ENCODE peak calls at places on chromosomes 12 and 14, in five cellular contexts. F is adrenal gland, X is suprapubic skin, B is heart left ventricle, R is tibial nerve. G is an unnamed sample. For H3K9me3, the result is how much of the 10 kb centered on the place peaks cover.

GRCh38 chr14:68283378-68284123 is 464.0 kb downstream of the RAD51B start:
- DNase-seq in B (peak), X (peak), F (no peak), R (no peak), G (peak)

GRCh38 chr12:109452489-109452888 is 24.6 kb downstream of the KCTD10 start:
- DNase-seq in X (no peak), B (no peak), R (no peak), F (no peak), G (no peak)

GRCh38 chr14:99041141-99041819 is 230.7 kb downstream of the BCL11B start:
- DNase-seq in B (no peak), X (peak), F (no peak), R (no peak), G (no peak)

GRCh38 chr12:110776410-110776809 is 33.7 kb upstream of the PPP1CC start:
- DNase-seq in B (no peak), F (no peak), R (no peak), X (no peak), G (no peak)

GRCh38 chr12:31729728-31730127 is 907 bp upstream of the AMN1 start:
- DNase-seq in B (no peak), X (no peak), F (no peak), R (no peak), G (no peak)

GRCh38 chr14:67934087-67934486 is 114.5 kb downstream of the RAD51B start:
- DNase-seq in X (no peak), F (peak), B (peak), R (peak), G (peak)

GRCh38 chr14:22577334-22577908 is 11.6 kb downstream of the DAD1 start:
- DNase-seq in R (no peak), X (no peak), B (no peak), F (no peak), G (no peak)

GRCh38 chr12:22353615-22354325 is 19.3 kb upstream of the ST8SIA1 start:
- DNase-seq in B (no peak), X (no peak), R (no peak), F (no peak), G (no peak)

GRCh38 chr14:87483651-87484260 is 509.2 kb downstream of the GALC start:
- DNase-seq in F (no peak), B (no peak), X (no peak), R (no peak), G (no peak)

GRCh38 chr12:64560395-64561301 is 49.6 kb upstream of the RASSF3 start:
- DNase-seq in R (no peak), B (no peak), F (peak), X (no peak), G (no peak)

GRCh38 chr14:67622675-67623074 is 3.0 kb downstream of the ARG2 start:
- DNase-seq in B (no peak), X (no peak), F (peak), R (peak), G (peak)

GRCh38 chr12:46547421-46548340 is 175.1 kb upstream of the SLC38A2 start:
- DNase-seq in R (no peak), F (no peak), B (no peak), X (no peak), G (no peak)

GRCh38 chr14:99234982-99235491 is 37.0 kb downstream of the BCL11B start:
- DNase-seq in B (no peak), X (no peak), F (no peak), R (no peak), G (no peak)

GRCh38 chr12:68364893-68365725 is 32.9 kb upstream of the MDM1 start:
- DNase-seq in F (peak), X (peak), R (peak), B (peak), G (peak)

GRCh38 chr12:75703131-75703530 is 191.7 kb upstream of the KRR1 start:
- DNase-seq in F (no peak), B (no peak), X (no peak), R (no peak), G (no peak)

GRCh38 chr14:33528655-33529054 is 422.2 kb downstream of the EGLN3 start:
- DNase-seq in F (no peak), X (no peak), B (no peak), R (no peak), G (no peak)

GRCh38 chr12:58420496-58420895 is 479.1 kb downstream of the ATP23 start:
- DNase-seq in B (no peak), R (no peak), F (no peak), X (no peak), G (no peak)

GRCh38 chr12:64877363-64878004 is 53.0 kb downstream of the TBC1D30 start:
- DNase-seq in F (no peak), B (no peak), R (no peak), X (no peak), G (no peak)

GRCh38 chr12:21780786-21781185 is 6.3 kb upstream of the KCNJ8 start:
- DNase-seq in R (no peak), B (no peak), X (no peak), F (no peak), G (no peak)

GRCh38 chr12:93060666-93061413 is 131.7 kb upstream of the EEA1 start:
- DNase-seq in B (peak), R (peak), F (peak), X (no peak), G (no peak)

DNA sequence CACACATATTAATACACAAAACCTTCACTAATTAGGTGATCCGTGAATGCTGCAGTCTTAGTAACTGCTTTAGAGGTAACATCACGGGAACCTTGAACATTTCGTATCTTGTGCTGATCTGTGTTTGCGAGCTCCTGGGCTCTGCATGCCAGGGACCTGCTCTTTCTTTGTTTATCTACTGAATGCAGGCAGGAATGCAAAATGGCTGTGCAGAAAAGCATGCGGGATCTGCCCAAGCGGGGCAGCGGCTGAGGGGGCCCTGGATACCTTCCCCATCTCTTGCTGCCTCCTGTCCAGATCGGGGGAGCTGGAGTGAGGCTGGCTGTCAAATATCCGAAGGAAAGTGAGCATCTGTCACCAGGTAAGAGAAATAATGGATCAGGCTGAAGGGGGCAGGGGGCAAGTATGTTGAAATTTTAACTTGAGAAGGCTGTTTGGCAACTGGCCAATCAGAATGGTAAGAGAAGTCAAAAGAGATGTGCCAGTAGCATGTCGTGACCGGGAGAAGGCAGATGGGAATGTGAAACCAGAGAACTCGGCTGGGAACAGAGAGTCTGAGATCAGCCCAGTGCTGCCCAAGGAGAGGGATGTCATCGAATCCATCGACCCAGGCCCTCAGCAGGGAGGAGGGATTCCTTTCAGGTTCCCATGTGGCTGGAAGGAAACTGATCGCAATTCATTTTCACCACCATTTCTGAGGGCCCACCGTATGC is 191.3 kb downstream of the TTC7B start:
- DNase-seq in F (peak), B (no peak), R (no peak), X (no peak), G (peak)
- H3K27ac ChIP-seq in F (peak), B (no peak), R (no peak), X (no peak), G (peak)

GRCh38 chr14:104328607-104329006 is 190.2 kb downstream of the KIF26A start:
- DNase-seq in B (no peak), F (no peak), R (no peak), X (peak), G (no peak)
- H3K9me3 ChIP-seq in B (under half), F (under half), R (under half), X (under half), G (under half)

GRCh38 chr12:11650697-11651281 is 1.3 kb downstream of the ETV6 start:
- DNase-seq in X (no peak), R (no peak), F (no peak), B (no peak), G (no peak)

GRCh38 chr12:11651785-11652184 is 2.3 kb downstream of the ETV6 start:
- DNase-seq in R (no peak), F (no peak), B (no peak), X (no peak), G (no peak)

GRCh38 chr12:11652351-11653040 is 3.0 kb downstream of the ETV6 start:
- DNase-seq in R (peak), B (peak), F (peak), X (no peak), G (peak)

GRCh38 chr12:11650279-11650696 is 814 bp downstream of the ETV6 start:
- DNase-seq in B (peak), F (peak), R (no peak), X (no peak), G (no peak)

DNA sequence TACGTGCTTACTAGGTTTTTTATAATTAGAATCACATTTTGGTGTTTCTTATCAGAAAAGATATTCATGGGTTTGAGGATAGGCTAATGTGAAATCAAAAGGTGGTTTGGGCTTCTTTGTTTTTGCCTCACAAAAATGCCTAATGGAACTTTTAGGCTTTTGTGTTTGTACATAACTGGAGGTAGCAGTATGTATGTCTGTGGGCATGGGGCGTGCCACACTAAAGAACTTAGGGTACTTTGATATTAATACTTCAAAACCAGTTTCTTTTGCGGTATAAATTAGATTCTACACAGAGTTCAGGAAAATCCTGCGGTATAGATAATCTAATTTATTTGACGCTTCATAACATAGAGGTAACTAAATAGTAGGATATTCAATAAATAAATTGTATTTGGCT is 1.9 kb downstream of the ETV6 start:
- DNase-seq in R (no peak), X (no peak), F (no peak), B (no peak), G (no peak)
- TF ChIP-seq POLR2A in R (no peak), X (no peak), F (no peak), B (no peak), G (no peak)

DNA sequence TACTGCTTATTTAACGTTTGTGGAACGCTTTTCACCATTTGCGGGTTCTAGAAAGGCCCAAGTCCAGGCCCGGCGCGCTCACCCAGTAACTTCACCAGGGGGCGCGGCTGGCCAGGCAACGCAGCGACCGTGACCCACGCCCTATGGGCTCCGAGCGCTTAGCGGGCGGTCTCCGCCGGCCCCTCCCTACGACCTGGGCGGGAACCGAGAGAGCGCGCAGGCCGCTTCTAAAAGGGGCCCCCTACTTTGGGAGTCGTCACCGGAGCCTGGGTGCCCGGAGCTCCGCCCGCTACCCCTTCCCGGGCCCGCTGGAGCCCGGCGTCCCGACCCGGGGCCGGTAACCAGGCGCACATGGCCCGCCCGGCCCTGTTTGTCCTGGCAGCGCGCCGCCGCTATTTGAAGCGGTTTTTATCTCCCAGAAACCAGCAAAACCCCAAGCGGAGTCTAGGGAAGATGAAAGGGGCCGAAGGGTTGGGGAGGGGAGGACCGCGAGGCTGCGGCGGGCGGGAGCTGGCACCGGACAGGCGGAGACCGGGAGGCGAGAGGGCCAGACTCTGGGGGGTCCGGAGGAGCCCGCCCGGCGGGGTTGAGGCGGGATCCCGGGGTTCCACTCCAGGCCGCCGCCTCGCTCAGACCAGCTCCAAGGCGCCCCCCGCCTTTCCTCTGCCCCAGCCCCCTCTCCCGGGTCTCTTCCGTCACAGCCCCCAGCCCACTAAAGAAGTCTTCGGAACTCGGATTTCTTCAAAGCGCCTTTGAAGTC is 3.5 kb upstream of the AAAS start:
- DNase-seq in X (peak), R (peak), B (peak), F (peak), G (peak)
- H3K27ac ChIP-seq in X (peak), R (peak), B (peak), F (peak), G (peak)

DNA sequence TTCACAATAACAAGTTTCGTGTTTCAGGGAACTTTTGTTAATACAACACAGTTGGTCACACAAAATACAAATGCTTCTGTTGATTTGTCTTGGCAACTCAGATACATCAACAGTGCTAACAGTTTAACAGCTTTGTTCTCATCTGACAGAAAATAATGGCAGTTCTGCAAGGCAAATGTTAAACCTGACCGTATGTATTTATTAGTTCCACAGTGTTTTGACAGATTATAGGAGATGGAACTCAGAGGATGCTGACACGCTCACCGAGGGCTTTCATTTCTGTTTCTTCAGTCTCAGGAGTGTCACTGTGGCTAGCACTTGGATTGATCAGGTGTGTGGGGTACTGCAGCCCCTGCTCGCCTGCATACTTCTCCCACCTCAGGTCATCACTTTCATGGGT is 350.6 kb downstream of the PRKD1 start:
- DNase-seq in B (no peak), F (no peak), X (no peak), R (no peak), G (no peak)
- H3K9me3 ChIP-seq in B (under half), F (under half), X (under half), R (under half), G (under half)